ENCODE peak calls at places on chromosome 18, in ten cellular contexts. X is sigmoid colon, Q is tibial nerve, W is HCT116, A is IMR-90, M is GM12878, E is heart left ventricle, P is right lobe of liver, I is esophagus squamous epithelium, Y is stomach. B is an unnamed sample.
A peak's percentile ranks its signal among the peaks of the same experiment; 100 is the strongest.

GRCh38 chr18:8045890-8046289 is 478.8 kb downstream of the PTPRM start:
- DNase-seq in P (no peak), X (no peak), Q (no peak), W (peak; percentile 15), E (no peak), M (no peak), Y (no peak), A (no peak), I (no peak), B (no peak)

GRCh38 chr18:80253871-80254492 is 6.7 kb upstream of the PARD6G start:
- DNase-seq in Y (no peak), M (no peak), I (no peak), W (peak; percentile 23), A (no peak), X (no peak), E (no peak), P (no peak), Q (no peak), B (no peak)

GRCh38 chr18:71784777-71785176 is 759.4 kb downstream of the CBLN2 start:
- DNase-seq in P (no peak), Q (no peak), E (no peak), I (no peak), Y (no peak), M (no peak), A (no peak), X (no peak), W (no peak), B (no peak)

GRCh38 chr18:79687806-79688205 is 8.2 kb downstream of the CTDP1 start:
- DNase-seq in I (no peak), Y (no peak), E (no peak), W (no peak), M (no peak), X (no peak), P (no peak), Q (no peak), A (peak; percentile 79), B (no peak)

GRCh38 chr18:52723456-52724065 is 383.6 kb downstream of the DCC start:
- DNase-seq in E (no peak), Y (no peak), Q (no peak), M (no peak), P (no peak), X (no peak), I (no peak), A (no peak), W (no peak), B (no peak)

GRCh38 chr18:59564516-59564915 is 132.7 kb downstream of the CCBE1 start:
- DNase-seq in E (no peak), P (no peak), X (no peak), M (no peak), I (no peak), W (no peak), Q (no peak), A (no peak), Y (no peak), B (no peak)

GRCh38 chr18:33201509-33201926 is 239.0 kb downstream of the CCDC178 start:
- DNase-seq in X (no peak), A (no peak), Y (no peak), E (no peak), Q (no peak), I (no peak), M (no peak), P (no peak), W (no peak), B (no peak)

GRCh38 chr18:12031836-12032235 is 50.5 kb downstream of the IMPA2 start:
- DNase-seq in E (no peak), Y (no peak), A (peak; percentile 79), W (no peak), M (no peak), P (no peak), Q (peak; percentile 66), X (peak; percentile 92), I (no peak), B (peak; percentile 62)

GRCh38 chr18:8552151-8552550 is 57.1 kb upstream of the RAB12 start:
- DNase-seq in Q (no peak), P (no peak), Y (no peak), I (no peak), M (no peak), W (no peak), X (no peak), E (no peak), A (no peak), B (no peak)

GRCh38 chr18:59787998-59788875 is 91.0 kb upstream of the CCBE1 start:
- DNase-seq in X (no peak), Y (no peak), M (no peak), Q (no peak), E (no peak), A (peak; percentile 82), I (no peak), P (no peak), W (peak; percentile 35), B (peak; percentile 21)

DNA sequence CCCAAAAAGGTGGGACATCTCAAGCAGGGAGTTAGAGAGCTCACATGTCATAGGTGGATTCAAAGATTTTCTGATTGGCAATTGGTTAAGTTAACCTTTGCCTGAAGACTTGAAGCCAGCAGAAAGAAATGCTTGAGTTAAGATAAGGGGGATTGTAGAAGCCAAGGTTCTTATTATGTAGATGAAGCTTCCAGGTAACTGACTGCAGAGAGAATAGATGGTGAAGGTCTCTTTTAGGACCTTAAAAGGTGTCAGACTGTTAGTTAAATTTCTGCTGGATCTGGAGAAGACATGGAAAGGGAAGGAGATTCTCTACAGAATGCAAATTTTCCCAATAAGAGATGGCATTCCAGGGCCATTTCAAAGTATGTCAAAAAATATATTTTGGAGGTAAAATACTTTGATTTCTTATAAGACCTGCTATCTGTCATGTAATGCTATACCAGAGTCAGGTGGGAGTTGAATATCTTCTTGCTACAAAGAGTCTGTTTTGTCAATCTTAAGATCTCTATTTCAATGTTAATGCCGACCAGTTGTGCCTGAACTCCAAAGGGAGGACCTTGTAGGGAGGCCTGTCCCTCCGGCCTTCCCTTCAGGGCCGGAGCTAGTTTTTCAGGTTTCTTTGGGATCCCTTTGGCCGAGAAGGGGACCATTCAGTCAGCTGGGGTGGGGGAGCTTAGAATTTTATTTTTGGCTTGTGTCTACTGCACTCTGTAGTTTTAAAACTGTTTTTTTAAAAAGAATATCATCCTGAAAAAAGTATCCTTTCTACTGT is 280.6 kb downstream of the PTGR3 start:
- DNase-seq in X (no peak), M (no peak), W (no peak), E (no peak), Q (no peak), A (no peak), P (no peak), I (no peak), Y (no peak), B (no peak)
- H3K4me3 ChIP-seq in X (no peak overlapping the region), M (no peak overlapping the region), W (no peak overlapping the region), E (no peak overlapping the region), Q (no peak overlapping the region), A (no peak overlapping the region), P (no peak overlapping the region), I (no peak overlapping the region), Y (no peak overlapping the region), B (no peak overlapping the region)

DNA sequence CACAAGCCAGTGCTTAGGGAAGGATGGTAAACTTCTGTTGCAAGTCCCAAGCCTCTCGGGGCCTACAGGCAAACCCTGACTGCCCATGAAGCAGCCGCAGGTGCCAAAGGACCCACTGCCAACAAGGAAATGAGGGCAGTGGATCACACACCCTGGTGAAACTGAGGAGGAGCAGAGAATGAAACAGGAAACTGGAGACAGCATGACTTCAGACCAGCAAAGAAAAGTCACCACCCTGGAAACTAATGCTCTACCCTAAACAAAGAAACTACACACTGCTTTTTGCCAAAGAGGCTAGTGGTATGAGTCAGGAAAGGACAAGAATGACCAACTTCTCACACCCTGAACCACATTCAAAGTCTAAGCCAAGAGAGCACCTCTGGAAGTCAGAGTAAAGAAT is 97.2 kb downstream of the MYO5B start:
- DNase-seq in Y (peak; percentile 73), Q (no peak), E (no peak), I (no peak), A (no peak), P (no peak), W (peak; percentile 16), X (no peak), M (no peak), B (no peak)
- TF ChIP-seq POLR2A in Y (no peak), Q (no peak), E (no peak), I (no peak), A (no peak), P (no peak), W (no peak), X (no peak), M (no peak), B (no peak)

GRCh38 chr18:46212398-46212797 is 108.2 kb downstream of the HAUS1 start:
- DNase-seq in E (no peak), X (no peak), W (no peak), I (no peak), Q (no peak), M (no peak), Y (no peak), A (no peak), P (no peak), B (no peak)
- H3K27ac ChIP-seq in E (no peak overlapping the region), X (no peak overlapping the region), W (no peak overlapping the region), I (no peak overlapping the region), Q (no peak overlapping the region), M (no peak overlapping the region), Y (no peak overlapping the region), A (no peak overlapping the region), P (no peak overlapping the region), B (no peak overlapping the region)

DNA sequence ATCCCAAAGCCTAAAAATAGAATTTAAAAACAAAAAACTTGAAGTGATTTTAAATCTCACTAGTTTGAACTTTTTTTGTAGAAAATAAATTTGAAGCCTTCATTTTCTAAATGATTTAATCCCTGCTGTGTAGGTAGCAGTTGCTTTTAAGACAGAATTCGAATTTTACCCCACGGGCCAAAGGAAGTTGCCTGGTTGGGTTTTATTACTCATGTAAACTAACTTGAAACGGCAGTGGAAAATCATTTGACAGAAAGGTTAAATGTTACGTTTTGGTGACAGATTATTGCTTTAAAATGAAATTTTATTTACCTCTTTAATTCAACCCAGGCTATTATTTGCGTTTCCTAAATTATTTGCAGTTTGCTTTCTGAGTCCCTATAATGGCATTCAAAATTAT is 2.0 kb downstream of the MAPRE2 start:
- DNase-seq in Y (no peak), E (no peak), I (no peak), P (no peak), A (no peak), W (no peak), M (no peak), Q (no peak), X (no peak), B (no peak)
- H3K4me3 ChIP-seq in Y (peak overlapping the region; percentile 81), E (peak overlapping the region; percentile 95), I (no peak overlapping the region), P (no peak overlapping the region), A (no peak overlapping the region), W (no peak overlapping the region), M (peak overlapping the region; percentile 78), Q (no peak overlapping the region), X (peak overlapping the region; percentile 62), B (no peak overlapping the region)

B was measured in uterus.